ENCODE peak calls at places on chromosomes 1 and 21, in six cellular contexts. F is ELF-1, T is iPS-NIHi11, V is heart left ventricle, I is HEK293T, U is KG1. E is an unnamed sample.

GRCh38 chr1:119884700-119885099 is 11.6 kb downstream of the ADAM30 start:
- DNase-seq in F (no peak), T (no peak), V (no peak), I (no peak), U (no peak), E (no peak)

GRCh38 chr1:56827711-56828110 is 8.5 kb upstream of the FYB2 start:
- DNase-seq in F (no peak), T (no peak), V (no peak), I (no peak), U (no peak), E (no peak)

GRCh38 chr1:224696891-224697765 is 81.0 kb downstream of the CNIH3 start:
- DNase-seq in F (no peak), T (no peak), V (no peak), I (no peak), U (no peak), E (no peak)

GRCh38 chr1:115748396-115749130 is 20.0 kb downstream of the CASQ2 start:
- DNase-seq in F (no peak), T (no peak), V (no peak), I (no peak), U (no peak), E (no peak)

GRCh38 chr1:163826500-163826899 is 504.7 kb downstream of the NUF2 start:
- DNase-seq in F (no peak), T (no peak), V (no peak), I (no peak), U (no peak), E (no peak)

GRCh38 chr1:165717918-165718515 is 19.7 kb upstream of the ALDH9A1 start:
- DNase-seq in F (peak; percentile 66), T (peak; percentile 51), V (no peak), I (peak; percentile 60), U (peak; percentile 36), E (no peak)

GRCh38 chr1:155463865-155464264 is 98.7 kb downstream of the ASH1L start:
- DNase-seq in F (peak; percentile 51), T (no peak), V (no peak), I (no peak), U (no peak), E (no peak)

GRCh38 chr1:10692401-10693021 is 103.9 kb downstream of the CASZ1 start:
- DNase-seq in F (peak; percentile 51), T (no peak), V (no peak), I (peak; percentile 27), U (peak; percentile 3), E (no peak)

GRCh38 chr1:220527279-220528048 is 472 bp upstream of the MARK1 start:
- DNase-seq in F (peak; percentile 42), T (peak; percentile 8), V (peak; percentile 68), I (peak; percentile 22), U (no peak), E (no peak)

GRCh38 chr1:182035097-182035770 is 26.3 kb downstream of the ZNF648 start:
- DNase-seq in F (no peak), T (no peak), V (no peak), I (no peak), U (no peak), E (no peak)

GRCh38 chr21:35159881-35160280 is 110.8 kb upstream of the RUNX1 start:
- DNase-seq in F (no peak), T (no peak), V (no peak), I (no peak), U (no peak), E (no peak)

GRCh38 chr1:224497714-224498573 is 63.3 kb upstream of the WDR26 start:
- DNase-seq in F (peak; percentile 60), T (peak; percentile 53), V (no peak), I (no peak), U (peak; percentile 72), E (no peak)

GRCh38 chr21:15768853-15769252 is 39.1 kb downstream of the USP25 start:
- DNase-seq in F (no peak), T (no peak), V (no peak), I (no peak), U (no peak), E (no peak)

E was measured in esophagus squamous epithelium.